ENCODE peak calls at places on chromosomes 7 and 10, in eight cellular contexts. One of them, this sample, is unnamed.

GRCh38 chr7:49926720-49927119 is 153.3 kb downstream of the VWC2 start:
- DNase-seq in PC-9: no peak
- DNase-seq in adrenal gland: no peak
- DNase-seq in skeletal muscle cell: no peak
- DNase-seq in lower lobe of right lung: no peak
- DNase-seq in aorta: no peak
- DNase-seq in ascending aorta: no peak
- DNase-seq in Peyer's patch: no peak
- DNase-seq in this sample: no peak

GRCh38 chr7:29075621-29076020 is 70.7 kb downstream of the CPVL start:
- DNase-seq in PC-9: no peak
- DNase-seq in adrenal gland: no peak
- DNase-seq in skeletal muscle cell: no peak
- DNase-seq in lower lobe of right lung: no peak
- DNase-seq in aorta: no peak
- DNase-seq in ascending aorta: no peak
- DNase-seq in Peyer's patch: no peak
- DNase-seq in this sample: no peak

GRCh38 chr7:117092801-117093200 is 139.5 kb downstream of the ST7 start:
- DNase-seq in PC-9: no peak
- DNase-seq in adrenal gland: no peak
- DNase-seq in skeletal muscle cell: peak
- DNase-seq in lower lobe of right lung: no peak
- DNase-seq in aorta: no peak
- DNase-seq in ascending aorta: no peak
- DNase-seq in Peyer's patch: no peak
- DNase-seq in this sample: no peak

GRCh38 chr10:104099941-104100340 is 14.3 kb upstream of the COL17A1 start:
- DNase-seq in PC-9: no peak
- DNase-seq in adrenal gland: no peak
- DNase-seq in skeletal muscle cell: no peak
- DNase-seq in lower lobe of right lung: no peak
- DNase-seq in aorta: no peak
- DNase-seq in ascending aorta: no peak
- DNase-seq in Peyer's patch: no peak
- DNase-seq in this sample: no peak

GRCh38 chr7:11492307-11492706 is 339.7 kb downstream of the THSD7A start:
- DNase-seq in PC-9: no peak
- DNase-seq in adrenal gland: no peak
- DNase-seq in skeletal muscle cell: peak
- DNase-seq in lower lobe of right lung: no peak
- DNase-seq in aorta: no peak
- DNase-seq in ascending aorta: no peak
- DNase-seq in Peyer's patch: no peak
- DNase-seq in this sample: no peak

GRCh38 chr10:51215956-51216834 is 141.9 kb downstream of the PRKG1 start:
- DNase-seq in PC-9: no peak
- DNase-seq in adrenal gland: no peak
- DNase-seq in skeletal muscle cell: no peak
- DNase-seq in lower lobe of right lung: no peak
- DNase-seq in aorta: no peak
- DNase-seq in ascending aorta: no peak
- DNase-seq in Peyer's patch: no peak
- DNase-seq in this sample: no peak

GRCh38 chr7:18399624-18400235 is 95.8 kb upstream of the HDAC9 start:
- DNase-seq in PC-9: no peak
- DNase-seq in adrenal gland: no peak
- DNase-seq in skeletal muscle cell: no peak
- DNase-seq in lower lobe of right lung: no peak
- DNase-seq in aorta: no peak
- DNase-seq in ascending aorta: no peak
- DNase-seq in Peyer's patch: no peak
- DNase-seq in this sample: no peak

GRCh38 chr7:24115661-24116060 is 168.3 kb upstream of the NPY start:
- DNase-seq in PC-9: no peak
- DNase-seq in adrenal gland: no peak
- DNase-seq in skeletal muscle cell: no peak
- DNase-seq in lower lobe of right lung: no peak
- DNase-seq in aorta: no peak
- DNase-seq in ascending aorta: no peak
- DNase-seq in Peyer's patch: no peak
- DNase-seq in this sample: no peak

GRCh38 chr10:13871698-13872280 is 285.0 kb downstream of the PRPF18 start:
- DNase-seq in PC-9: no peak
- DNase-seq in adrenal gland: no peak
- DNase-seq in skeletal muscle cell: no peak
- DNase-seq in lower lobe of right lung: no peak
- DNase-seq in aorta: peak
- DNase-seq in ascending aorta: no peak
- DNase-seq in Peyer's patch: no peak
- DNase-seq in this sample: no peak

GRCh38 chr7:143505845-143506244 is 28.2 kb downstream of the TAS2R41 start:
- DNase-seq in PC-9: no peak
- DNase-seq in adrenal gland: no peak
- DNase-seq in skeletal muscle cell: no peak
- DNase-seq in lower lobe of right lung: no peak
- DNase-seq in aorta: no peak
- DNase-seq in ascending aorta: no peak
- DNase-seq in Peyer's patch: no peak
- DNase-seq in this sample: no peak

GRCh38 chr7:87608443-87608842 is 7.8 kb upstream of the ABCB1 start:
- DNase-seq in PC-9: no peak
- DNase-seq in adrenal gland: no peak
- DNase-seq in skeletal muscle cell: no peak
- DNase-seq in lower lobe of right lung: no peak
- DNase-seq in aorta: no peak
- DNase-seq in ascending aorta: no peak
- DNase-seq in Peyer's patch: no peak
- DNase-seq in this sample: no peak

GRCh38 chr10:8073696-8074416 is 19.4 kb downstream of the GATA3 start:
- DNase-seq in PC-9: no peak
- DNase-seq in adrenal gland: no peak
- DNase-seq in skeletal muscle cell: no peak
- DNase-seq in lower lobe of right lung: no peak
- DNase-seq in aorta: no peak
- DNase-seq in ascending aorta: no peak
- DNase-seq in Peyer's patch: no peak
- DNase-seq in this sample: no peak

GRCh38 chr10:126569513-126570447 is 100.7 kb downstream of the C10orf90 start:
- DNase-seq in PC-9: no peak
- DNase-seq in adrenal gland: no peak
- DNase-seq in skeletal muscle cell: peak
- DNase-seq in lower lobe of right lung: no peak
- DNase-seq in aorta: no peak
- DNase-seq in ascending aorta: no peak
- DNase-seq in Peyer's patch: no peak
- DNase-seq in this sample: no peak

GRCh38 chr7:105853931-105854419 is 22.4 kb downstream of the ATXN7L1 start:
- DNase-seq in PC-9: no peak
- DNase-seq in adrenal gland: no peak
- DNase-seq in skeletal muscle cell: peak
- DNase-seq in lower lobe of right lung: no peak
- DNase-seq in aorta: no peak
- DNase-seq in ascending aorta: no peak
- DNase-seq in Peyer's patch: no peak
- DNase-seq in this sample: no peak

GRCh38 chr10:7417807-7418206 is 7.0 kb upstream of the SFMBT2 start:
- DNase-seq in PC-9: no peak
- DNase-seq in adrenal gland: no peak
- DNase-seq in skeletal muscle cell: no peak
- DNase-seq in lower lobe of right lung: no peak
- DNase-seq in aorta: no peak
- DNase-seq in ascending aorta: no peak
- DNase-seq in Peyer's patch: no peak
- DNase-seq in this sample: no peak

GRCh38 chr7:141944811-141945210 is 2.0 kb downstream of the CLEC5A start:
- DNase-seq in PC-9: no peak
- DNase-seq in adrenal gland: no peak
- DNase-seq in skeletal muscle cell: no peak
- DNase-seq in lower lobe of right lung: no peak
- DNase-seq in aorta: no peak
- DNase-seq in ascending aorta: no peak
- DNase-seq in Peyer's patch: no peak
- DNase-seq in this sample: no peak

GRCh38 chr7:101154693-101155102 is 422 bp downstream of the AP1S1 start:
- DNase-seq in PC-9: peak
- DNase-seq in adrenal gland: no peak
- DNase-seq in skeletal muscle cell: no peak
- DNase-seq in lower lobe of right lung: no peak
- DNase-seq in aorta: no peak
- DNase-seq in ascending aorta: no peak
- DNase-seq in Peyer's patch: no peak
- DNase-seq in this sample: no peak

GRCh38 chr10:1715821-1716220 is 21.5 kb downstream of the ADARB2 start:
- DNase-seq in PC-9: no peak
- DNase-seq in adrenal gland: no peak
- DNase-seq in skeletal muscle cell: no peak
- DNase-seq in lower lobe of right lung: no peak
- DNase-seq in aorta: no peak
- DNase-seq in ascending aorta: no peak
- DNase-seq in Peyer's patch: no peak
- DNase-seq in this sample: no peak

GRCh38 chr10:62707810-62708209 is 96.7 kb upstream of the ADO start:
- DNase-seq in PC-9: no peak
- DNase-seq in adrenal gland: no peak
- DNase-seq in skeletal muscle cell: no peak
- DNase-seq in lower lobe of right lung: no peak
- DNase-seq in aorta: no peak
- DNase-seq in ascending aorta: no peak
- DNase-seq in Peyer's patch: no peak
- DNase-seq in this sample: no peak

GRCh38 chr7:127667751-127668530 is 15.9 kb downstream of the SND1 start:
- DNase-seq in PC-9: no peak
- DNase-seq in adrenal gland: no peak
- DNase-seq in skeletal muscle cell: no peak
- DNase-seq in lower lobe of right lung: no peak
- DNase-seq in aorta: no peak
- DNase-seq in ascending aorta: no peak
- DNase-seq in Peyer's patch: no peak
- DNase-seq in this sample: no peak
- H3K4me3 ChIP-seq in PC-9: no peak
- H3K4me3 ChIP-seq in adrenal gland: no peak
- H3K4me3 ChIP-seq in skeletal muscle cell: no peak
- H3K4me3 ChIP-seq in lower lobe of right lung: no peak
- H3K4me3 ChIP-seq in aorta: no peak
- H3K4me3 ChIP-seq in ascending aorta: no peak
- H3K4me3 ChIP-seq in Peyer's patch: no peak
- H3K4me3 ChIP-seq in this sample: no peak

GRCh38 chr7:130224210-130224609 is 16.6 kb downstream of the SSMEM1 start:
- DNase-seq in PC-9: no peak
- DNase-seq in adrenal gland: no peak
- DNase-seq in skeletal muscle cell: no peak
- DNase-seq in lower lobe of right lung: no peak
- DNase-seq in aorta: no peak
- DNase-seq in ascending aorta: no peak
- DNase-seq in Peyer's patch: no peak
- DNase-seq in this sample: no peak

GRCh38 chr7:130228840-130229239 is 21.2 kb downstream of the SSMEM1 start:
- DNase-seq in PC-9: no peak
- DNase-seq in adrenal gland: no peak
- DNase-seq in skeletal muscle cell: no peak
- DNase-seq in lower lobe of right lung: no peak
- DNase-seq in aorta: no peak
- DNase-seq in ascending aorta: no peak
- DNase-seq in Peyer's patch: no peak
- DNase-seq in this sample: no peak

GRCh38 chr7:130226333-130226732 is 18.7 kb downstream of the SSMEM1 start:
- DNase-seq in PC-9: no peak
- DNase-seq in adrenal gland: no peak
- DNase-seq in skeletal muscle cell: no peak
- DNase-seq in lower lobe of right lung: no peak
- DNase-seq in aorta: no peak
- DNase-seq in ascending aorta: no peak
- DNase-seq in Peyer's patch: no peak
- DNase-seq in this sample: no peak

GRCh38 chr7:130231792-130232191 is 24.1 kb downstream of the SSMEM1 start:
- DNase-seq in PC-9: no peak
- DNase-seq in adrenal gland: no peak
- DNase-seq in skeletal muscle cell: no peak
- DNase-seq in lower lobe of right lung: no peak
- DNase-seq in aorta: no peak
- DNase-seq in ascending aorta: no peak
- DNase-seq in Peyer's patch: no peak
- DNase-seq in this sample: no peak

GRCh38 chr7:130227883-130228575 is 20.4 kb downstream of the SSMEM1 start:
- DNase-seq in PC-9: no peak
- DNase-seq in adrenal gland: no peak
- DNase-seq in skeletal muscle cell: no peak
- DNase-seq in lower lobe of right lung: no peak
- DNase-seq in aorta: no peak
- DNase-seq in ascending aorta: no peak
- DNase-seq in Peyer's patch: no peak
- DNase-seq in this sample: no peak
- H3K4me3 ChIP-seq in PC-9: no peak
- H3K4me3 ChIP-seq in adrenal gland: no peak
- H3K4me3 ChIP-seq in skeletal muscle cell: no peak
- H3K4me3 ChIP-seq in lower lobe of right lung: no peak
- H3K4me3 ChIP-seq in aorta: no peak
- H3K4me3 ChIP-seq in ascending aorta: no peak
- H3K4me3 ChIP-seq in Peyer's patch: no peak
- H3K4me3 ChIP-seq in this sample: no peak

DNA sequence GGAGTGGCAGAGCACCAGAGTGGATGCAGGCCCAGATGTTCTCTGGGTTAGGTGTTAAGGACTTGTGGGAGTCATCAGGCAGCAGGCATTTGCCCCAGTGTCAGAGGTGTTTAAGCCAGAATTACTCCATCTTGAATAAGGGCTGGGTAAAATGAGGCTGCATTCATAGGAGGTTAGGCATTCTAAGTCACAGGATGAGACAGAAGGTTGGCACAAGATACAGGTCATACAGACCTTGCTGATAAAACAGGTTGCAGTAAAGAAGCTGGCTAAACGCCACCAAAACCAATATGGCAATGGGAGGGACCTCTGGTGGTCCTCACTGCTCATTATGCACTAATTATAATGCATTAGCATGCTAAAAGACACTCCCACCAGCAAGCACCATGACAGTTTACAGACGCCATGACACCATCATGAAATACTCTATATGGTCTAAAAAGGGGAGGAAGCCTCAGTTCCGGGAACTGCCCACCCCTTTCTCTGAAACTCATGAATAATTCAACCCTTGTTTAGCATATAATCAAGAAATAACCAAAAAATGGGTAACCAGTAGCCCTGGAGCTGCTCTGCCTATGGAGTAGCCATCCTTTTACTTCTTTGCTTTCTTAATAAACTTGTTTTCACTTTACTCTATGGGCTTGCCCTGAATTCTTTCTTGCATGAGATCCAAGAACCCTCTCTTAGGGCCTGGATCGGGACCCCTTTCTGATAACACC is 882 bp upstream of the LRRC61 start:
- DNase-seq in PC-9: peak
- DNase-seq in adrenal gland: peak
- DNase-seq in skeletal muscle cell: no peak
- DNase-seq in lower lobe of right lung: no peak
- DNase-seq in aorta: no peak
- DNase-seq in ascending aorta: no peak
- DNase-seq in Peyer's patch: no peak
- DNase-seq in this sample: no peak
- H3K4me3 ChIP-seq in PC-9: peak
- H3K4me3 ChIP-seq in adrenal gland: no peak
- H3K4me3 ChIP-seq in skeletal muscle cell: no peak
- H3K4me3 ChIP-seq in lower lobe of right lung: peak
- H3K4me3 ChIP-seq in aorta: peak
- H3K4me3 ChIP-seq in ascending aorta: peak
- H3K4me3 ChIP-seq in Peyer's patch: peak
- H3K4me3 ChIP-seq in this sample: peak

GRCh38 chr7:149821191-149822148 is 16.7 kb upstream of the ZNF862 start:
- DNase-seq in PC-9: no peak
- DNase-seq in adrenal gland: no peak
- DNase-seq in skeletal muscle cell: no peak
- DNase-seq in lower lobe of right lung: peak
- DNase-seq in aorta: peak
- DNase-seq in ascending aorta: no peak
- DNase-seq in Peyer's patch: peak
- DNase-seq in this sample: peak
- H3K4me3 ChIP-seq in PC-9: no peak
- H3K4me3 ChIP-seq in adrenal gland: no peak
- H3K4me3 ChIP-seq in skeletal muscle cell: no peak
- H3K4me3 ChIP-seq in lower lobe of right lung: no peak
- H3K4me3 ChIP-seq in aorta: no peak
- H3K4me3 ChIP-seq in ascending aorta: no peak
- H3K4me3 ChIP-seq in Peyer's patch: no peak
- H3K4me3 ChIP-seq in this sample: no peak